ENCODE peak calls at places on chromosomes 3 and 15, in five cellular contexts. A is left ventricle myocardium inferior, U is neural progenitor cell, B is fibroblast of pulmonary artery, Y is endodermal cell. S is an unnamed sample.

GRCh38 chr15:32029862-32030781 is at the start of gene CHRNA7:
- DNase-seq in B (peak), A (peak), U (peak), Y (peak), S (peak)

GRCh38 chr15:40978141-40978540 is 24.9 kb downstream of the CHAC1 start:
- DNase-seq in U (no peak), Y (no peak), A (no peak), B (no peak), S (no peak)

GRCh38 chr3:112304611-112305010 is 10.6 kb upstream of the SLC9C1 start:
- DNase-seq in U (peak), B (peak), Y (peak), A (no peak), S (no peak)

GRCh38 chr15:80551348-80551747 is 143.8 kb upstream of the ABHD17C start:
- DNase-seq in Y (no peak), B (no peak), U (no peak), A (no peak), S (no peak)

GRCh38 chr3:85148056-85148455 is 189.3 kb downstream of the CADM2 start:
- DNase-seq in A (no peak), B (no peak), U (no peak), Y (no peak), S (no peak)

GRCh38 chr3:106036706-106037105 is 167.9 kb upstream of the CBLB start:
- DNase-seq in B (no peak), Y (no peak), A (no peak), U (no peak), S (no peak)

GRCh38 chr3:178392553-178392952 is 143.7 kb upstream of the KCNMB2 start:
- DNase-seq in A (no peak), B (peak), U (no peak), Y (no peak), S (no peak)

GRCh38 chr3:182810574-182811268 is 17.4 kb downstream of the ATP11B start:
- DNase-seq in U (no peak), A (no peak), Y (no peak), B (peak), S (no peak)

GRCh38 chr3:52245322-52246263 is at the start of gene PPM1M:
- DNase-seq in Y (peak), A (peak), B (peak), U (peak), S (peak)

GRCh38 chr3:13618836-13619235 is 69.9 kb downstream of the FBLN2 start:
- DNase-seq in B (no peak), U (no peak), Y (no peak), A (no peak), S (no peak)

GRCh38 chr3:87354399-87354798 is 78.0 kb upstream of the POU1F1 start:
- DNase-seq in Y (no peak), A (no peak), B (peak), U (no peak), S (no peak)

GRCh38 chr3:176939022-176939817 is 258.1 kb downstream of the TBL1XR1 start:
- DNase-seq in Y (peak), B (peak), A (no peak), U (peak), S (peak)

GRCh38 chr3:188284455-188285212 is 130.7 kb downstream of the LPP start:
- DNase-seq in A (no peak), Y (no peak), B (no peak), U (no peak), S (no peak)

GRCh38 chr15:68217341-68217740 is 12.2 kb downstream of the CLN6 start:
- DNase-seq in A (peak), Y (peak), B (no peak), U (no peak), S (no peak)

GRCh38 chr3:86481031-86481430 is 509.9 kb downstream of the VGLL3 start:
- DNase-seq in A (no peak), U (no peak), B (no peak), Y (no peak), S (no peak)

GRCh38 chr3:28637742-28638141 is 289.1 kb upstream of the AZI2 start:
- DNase-seq in Y (no peak), A (no peak), U (no peak), B (no peak), S (no peak)

GRCh38 chr15:98147415-98147814 is 186.9 kb downstream of the ARRDC4 start:
- DNase-seq in Y (no peak), A (no peak), U (no peak), B (no peak), S (no peak)

GRCh38 chr3:126852536-126852935 is 130.4 kb upstream of the PLXNA1 start:
- DNase-seq in Y (peak), A (no peak), U (peak), B (no peak), S (no peak)

GRCh38 chr15:51184637-51185036 is 89.9 kb upstream of the TNFAIP8L3 start:
- DNase-seq in Y (no peak), B (no peak), A (no peak), U (no peak), S (no peak)

GRCh38 chr3:165463546-165463945 is 267.4 kb upstream of the SLITRK3 start:
- DNase-seq in B (peak), A (no peak), U (no peak), Y (no peak), S (no peak)

GRCh38 chr3:69738291-69738690 is 973 bp upstream of the MITF start:
- DNase-seq in Y (no peak), A (no peak), B (peak), U (peak), S (no peak)

GRCh38 chr3:177905173-177905894 is 630.9 kb upstream of the KCNMB2 start:
- DNase-seq in Y (no peak), B (peak), U (no peak), A (no peak), S (no peak)

GRCh38 chr3:188108703-188109412 is 45.1 kb upstream of the LPP start:
- DNase-seq in A (no peak), B (no peak), Y (no peak), U (no peak), S (no peak)

GRCh38 chr15:57640935-57641682 is 49.4 kb downstream of the MYZAP start:
- DNase-seq in B (peak), U (peak), A (no peak), Y (peak), S (no peak)

GRCh38 chr3:62376906-62377865 is 3.8 kb upstream of the FEZF2 start:
- DNase-seq in Y (peak), A (no peak), U (peak), B (no peak), S (no peak)

GRCh38 chr15:100980410-100981046 is 61.4 kb downstream of the LRRK1 start:
- DNase-seq in U (no peak), Y (no peak), A (no peak), B (no peak), S (no peak)

GRCh38 chr3:112560330-112560729 is 1.4 kb downstream of the ATG3 start:
- DNase-seq in U (no peak), B (peak), Y (no peak), A (no peak), S (no peak)

GRCh38 chr3:150945226-150945625 is 27.3 kb downstream of the CLRN1 start:
- DNase-seq in A (no peak), U (no peak), Y (no peak), B (peak), S (no peak)

GRCh38 chr15:81498314-81498713 is 124.3 kb upstream of the TMC3 start:
- DNase-seq in B (no peak), Y (no peak), A (no peak), U (no peak), S (no peak)

GRCh38 chr3:156577731-156578130 is 22.8 kb upstream of the SSR3 start:
- DNase-seq in U (no peak), Y (no peak), B (peak), A (no peak), S (no peak)

GRCh38 chr15:90959894-90960293 is 5.2 kb downstream of the RCCD1 start:
- DNase-seq in Y (no peak), U (no peak), B (peak), A (peak), S (no peak)

GRCh38 chr3:30440880-30441279 is 165.5 kb upstream of the TGFBR2 start:
- DNase-seq in A (no peak), B (peak), U (peak), Y (no peak), S (no peak)

GRCh38 chr15:85840079-85840801 is 45.5 kb upstream of the KLHL25 start:
- DNase-seq in U (peak), A (peak), B (peak), Y (peak), S (peak)

GRCh38 chr15:59687831-59688230 is 1.3 kb downstream of the BNIP2 start:
- DNase-seq in Y (no peak), U (no peak), A (no peak), B (peak), S (no peak)

GRCh38 chr3:62562596-62562995 is 189.2 kb upstream of the FEZF2 start:
- DNase-seq in A (no peak), B (peak), U (no peak), Y (no peak), S (no peak)

GRCh38 chr3:81426826-81427565 is 334.4 kb downstream of the GBE1 start:
- DNase-seq in Y (no peak), A (no peak), U (no peak), B (no peak), S (no peak)

GRCh38 chr3:140931016-140931454 is 10.6 kb upstream of the SLC25A36 start:
- DNase-seq in U (peak), Y (peak), A (no peak), B (no peak), S (no peak)

GRCh38 chr3:83946554-83946953 is 1012.2 kb upstream of the CADM2 start:
- DNase-seq in A (no peak), U (peak), B (no peak), Y (peak), S (no peak)
- TF ChIP-seq CTCF in A (peak), U (peak), B (no peak), Y (peak), S (no peak)

GRCh38 chr3:73784647-73785420 is 160.1 kb upstream of the PDZRN3 start:
- DNase-seq in U (no peak), B (no peak), Y (no peak), A (no peak), S (no peak)
- TF ChIP-seq CTCF in U (no peak), B (no peak), Y (no peak), A (no peak), S (no peak)

GRCh38 chr3:11770477-11771381 is 76.0 kb downstream of the TAMM41 start:
- DNase-seq in A (peak), Y (peak), B (peak), U (peak), S (peak)
- TF ChIP-seq CTCF in A (no peak), Y (no peak), B (no peak), U (no peak), S (no peak)

DNA sequence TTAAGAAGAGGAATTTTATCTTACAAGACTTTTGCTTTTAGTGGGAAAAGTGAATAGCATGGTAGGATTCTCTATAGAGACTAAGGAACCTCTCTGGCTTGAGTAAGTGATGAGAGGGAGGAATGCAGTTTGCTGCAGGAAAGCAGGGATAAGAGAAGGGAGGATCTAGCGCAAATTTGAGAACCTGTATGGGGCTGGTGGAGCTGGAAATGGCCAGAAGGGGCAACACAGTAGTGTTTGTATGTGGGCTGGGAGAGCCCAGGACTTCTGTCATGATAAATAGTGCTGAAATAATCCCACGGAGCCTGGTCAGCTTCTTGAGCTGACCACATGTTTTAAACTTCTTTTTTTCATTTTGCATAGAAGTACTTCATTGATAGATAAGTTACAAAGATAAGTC is 11.1 kb upstream of the SHC4 start:
- DNase-seq in B (peak), Y (peak), A (no peak), U (peak), S (no peak)
- TF ChIP-seq CTCF in B (peak), Y (peak), A (no peak), U (peak), S (no peak)